ENCODE peak calls at places on chromosomes 12 and 14, in eight cellular contexts. K is sigmoid colon, V is endothelial cell, J is neural progenitor cell, W is lung microvascular endothelial cell, Q is lower lobe of right lung, F is BE2C, Y is AML-193. A is an unnamed sample.

GRCh38 chr14:38210587-38211257 is 3.0 kb downstream of the SSTR1 start:
- DNase-seq in K (no peak), J (peak), Y (no peak), V (peak), Q (no peak), F (peak), W (peak), A (no peak)

GRCh38 chr12:39144613-39145061 is 239.2 kb upstream of the CPNE8 start:
- DNase-seq in J (no peak), Y (no peak), K (peak), Q (no peak), V (no peak), F (no peak), W (no peak), A (no peak)

GRCh38 chr12:15044461-15044860 is 71.6 kb downstream of the PDE6H start:
- DNase-seq in Q (no peak), V (no peak), J (no peak), W (no peak), F (no peak), K (no peak), Y (no peak), A (peak)

GRCh38 chr12:26198742-26199141 is 3.4 kb downstream of the SSPN start:
- DNase-seq in K (peak), V (no peak), J (no peak), W (peak), F (peak), Y (no peak), Q (no peak), A (peak)

GRCh38 chr12:88571543-88571942 is 8.7 kb downstream of the KITLG start:
- DNase-seq in K (no peak), Q (no peak), Y (no peak), F (no peak), J (no peak), V (no peak), W (no peak), A (peak)

GRCh38 chr12:92065664-92066063 is 80.0 kb downstream of the BTG1 start:
- DNase-seq in Y (peak), W (no peak), J (no peak), V (no peak), F (no peak), Q (no peak), K (no peak), A (no peak)

GRCh38 chr14:76421662-76422061 is 45.7 kb downstream of the ESRRB start:
- DNase-seq in F (no peak), K (no peak), W (no peak), J (no peak), Q (no peak), Y (no peak), V (no peak), A (no peak)

GRCh38 chr14:24871302-24871701 is 178.6 kb downstream of the STXBP6 start:
- DNase-seq in F (no peak), W (no peak), Q (no peak), J (no peak), Y (no peak), V (no peak), K (no peak), A (no peak)

GRCh38 chr12:52415870-52416750 is 10.0 kb upstream of the KRT82 start:
- DNase-seq in J (no peak), K (peak), Y (no peak), Q (no peak), F (no peak), V (no peak), W (peak), A (peak)

GRCh38 chr14:93137864-93138263 is 22.1 kb upstream of the ITPK1 start:
- DNase-seq in K (peak), Y (no peak), F (peak), J (peak), Q (peak), V (no peak), W (peak), A (peak)

GRCh38 chr12:47990351-47991105 is 13.7 kb downstream of the COL2A1 start:
- DNase-seq in Y (peak), F (no peak), K (peak), J (no peak), V (no peak), W (no peak), Q (no peak), A (no peak)

GRCh38 chr14:49935526-49935925 is 42.6 kb downstream of the ARF6 start:
- DNase-seq in K (no peak), F (no peak), W (no peak), Y (no peak), J (no peak), V (no peak), Q (no peak), A (no peak)

GRCh38 chr12:54983536-54984102 is 943 bp downstream of the TESPA1 start:
- DNase-seq in Y (no peak), F (no peak), K (no peak), J (no peak), W (no peak), V (no peak), Q (no peak), A (no peak)

GRCh38 chr12:86256169-86256568 is at the start of gene MGAT4C:
- DNase-seq in V (no peak), Y (no peak), Q (no peak), K (no peak), F (no peak), W (no peak), J (peak), A (no peak)

GRCh38 chr12:111408116-111408440 is 2.4 kb downstream of the SH2B3 start:
- DNase-seq in Q (no peak), V (no peak), Y (no peak), F (no peak), W (no peak), K (no peak), J (no peak), A (no peak)

GRCh38 chr12:8078400-8078799 is 3.7 kb upstream of the NECAP1 start:
- DNase-seq in J (peak), Q (no peak), K (no peak), Y (peak), V (peak), W (peak), F (peak), A (peak)

GRCh38 chr12:117441751-117442150 is 80.3 kb upstream of the NOS1 start:
- DNase-seq in F (no peak), K (peak), Q (no peak), J (no peak), W (no peak), V (no peak), Y (no peak), A (peak)

GRCh38 chr12:109768901-109769670 is 55.5 kb downstream of the FAM222A start:
- DNase-seq in V (no peak), F (peak), Q (no peak), Y (no peak), W (no peak), J (no peak), K (peak), A (no peak)

GRCh38 chr14:66141733-66142132 is 344.4 kb upstream of the CCDC196 start:
- DNase-seq in J (no peak), V (no peak), Q (no peak), F (no peak), K (no peak), W (no peak), Y (no peak), A (no peak)

GRCh38 chr12:89307665-89308253 is 44.5 kb downstream of the DUSP6 start:
- DNase-seq in V (no peak), K (no peak), F (no peak), Q (no peak), W (no peak), J (no peak), Y (no peak), A (no peak)

GRCh38 chr14:99670361-99671229 is 13.5 kb upstream of the CYP46A1 start:
- DNase-seq in W (no peak), V (no peak), J (no peak), Y (no peak), Q (peak), K (no peak), F (no peak), A (no peak)

GRCh38 chr12:119179335-119180021 is 747 bp downstream of the HSPB8 start:
- DNase-seq in Y (no peak), W (peak), J (peak), F (no peak), K (peak), Q (no peak), V (peak), A (peak)

GRCh38 chr12:119772431-119772830 is 104.5 kb downstream of the PRKAB1 start:
- DNase-seq in K (no peak), J (no peak), Y (no peak), V (no peak), F (no peak), Q (no peak), W (no peak), A (peak)